ENCODE peak calls at places on chromosomes 5 and 9, in nine cellular contexts. One of them, this sample, is unnamed.
A peak's percentile ranks its signal among the peaks of the same experiment; 100 is the strongest.

GRCh38 chr9:95785209-95785608 is 90.3 kb upstream of the ERCC6L2 start:
- DNase-seq in CD4-positive, alpha-beta memory T cell: no peak
- DNase-seq in tibial nerve: no peak
- DNase-seq in stimulated activated CD4-positive, alpha-beta T cell treated with anti-CD3 and anti-CD28 coated beads, Interleukin-2, amount 100 ng/mL, for 48 hours: no peak
- DNase-seq in HCEC 1CT: no peak
- DNase-seq in MCF 10A: no peak
- DNase-seq in hypothalamus: no peak
- DNase-seq in aorta: no peak
- DNase-seq in HTR-8/SVneo: no peak
- DNase-seq in this sample: no peak

GRCh38 chr9:893843-894420 is 52.4 kb downstream of the DMRT1 start:
- DNase-seq in CD4-positive, alpha-beta memory T cell: peak; percentile 59
- DNase-seq in tibial nerve: peak; percentile 64
- DNase-seq in stimulated activated CD4-positive, alpha-beta T cell treated with anti-CD3 and anti-CD28 coated beads, Interleukin-2, amount 100 ng/mL, for 48 hours: peak; percentile 49
- DNase-seq in HCEC 1CT: peak; percentile 64
- DNase-seq in MCF 10A: peak; percentile 77
- DNase-seq in hypothalamus: no peak
- DNase-seq in aorta: peak; percentile 52
- DNase-seq in HTR-8/SVneo: peak; percentile 60
- DNase-seq in this sample: peak; percentile 82

GRCh38 chr9:129143461-129143927 is 32.3 kb downstream of the PTPA start:
- DNase-seq in CD4-positive, alpha-beta memory T cell: no peak
- DNase-seq in tibial nerve: no peak
- DNase-seq in stimulated activated CD4-positive, alpha-beta T cell treated with anti-CD3 and anti-CD28 coated beads, Interleukin-2, amount 100 ng/mL, for 48 hours: no peak
- DNase-seq in HCEC 1CT: peak; percentile 27
- DNase-seq in MCF 10A: peak; percentile 8
- DNase-seq in hypothalamus: no peak
- DNase-seq in aorta: peak; percentile 78
- DNase-seq in HTR-8/SVneo: no peak
- DNase-seq in this sample: peak; percentile 37

GRCh38 chr5:543755-544674 is 19.8 kb upstream of the SLC9A3 start:
- DNase-seq in CD4-positive, alpha-beta memory T cell: peak; percentile 41
- DNase-seq in tibial nerve: peak; percentile 27
- DNase-seq in stimulated activated CD4-positive, alpha-beta T cell treated with anti-CD3 and anti-CD28 coated beads, Interleukin-2, amount 100 ng/mL, for 48 hours: peak; percentile 22
- DNase-seq in HCEC 1CT: no peak
- DNase-seq in MCF 10A: no peak
- DNase-seq in hypothalamus: no peak
- DNase-seq in aorta: peak; percentile 81
- DNase-seq in HTR-8/SVneo: no peak
- DNase-seq in this sample: peak; percentile 85

GRCh38 chr5:3009605-3010004 is 258.1 kb upstream of the IRX2 start:
- DNase-seq in CD4-positive, alpha-beta memory T cell: no peak
- DNase-seq in tibial nerve: no peak
- DNase-seq in stimulated activated CD4-positive, alpha-beta T cell treated with anti-CD3 and anti-CD28 coated beads, Interleukin-2, amount 100 ng/mL, for 48 hours: no peak
- DNase-seq in HCEC 1CT: no peak
- DNase-seq in MCF 10A: no peak
- DNase-seq in hypothalamus: no peak
- DNase-seq in aorta: no peak
- DNase-seq in HTR-8/SVneo: no peak
- DNase-seq in this sample: no peak

GRCh38 chr9:32928912-32929311 is 72.5 kb downstream of the APTX start:
- DNase-seq in CD4-positive, alpha-beta memory T cell: no peak
- DNase-seq in tibial nerve: no peak
- DNase-seq in stimulated activated CD4-positive, alpha-beta T cell treated with anti-CD3 and anti-CD28 coated beads, Interleukin-2, amount 100 ng/mL, for 48 hours: no peak
- DNase-seq in HCEC 1CT: no peak
- DNase-seq in MCF 10A: peak; percentile 5
- DNase-seq in hypothalamus: no peak
- DNase-seq in aorta: no peak
- DNase-seq in HTR-8/SVneo: no peak
- DNase-seq in this sample: no peak

GRCh38 chr5:138655530-138656245 is 80.5 kb upstream of the HSPA9 start:
- DNase-seq in CD4-positive, alpha-beta memory T cell: no peak
- DNase-seq in tibial nerve: peak; percentile 28
- DNase-seq in stimulated activated CD4-positive, alpha-beta T cell treated with anti-CD3 and anti-CD28 coated beads, Interleukin-2, amount 100 ng/mL, for 48 hours: no peak
- DNase-seq in HCEC 1CT: no peak
- DNase-seq in MCF 10A: peak; percentile 63
- DNase-seq in hypothalamus: peak; percentile 74
- DNase-seq in aorta: no peak
- DNase-seq in HTR-8/SVneo: no peak
- DNase-seq in this sample: peak; percentile 78

GRCh38 chr5:142915840-142916424 is 145.8 kb downstream of the ARHGAP26 start:
- DNase-seq in CD4-positive, alpha-beta memory T cell: no peak
- DNase-seq in tibial nerve: no peak
- DNase-seq in stimulated activated CD4-positive, alpha-beta T cell treated with anti-CD3 and anti-CD28 coated beads, Interleukin-2, amount 100 ng/mL, for 48 hours: no peak
- DNase-seq in HCEC 1CT: peak; percentile 31
- DNase-seq in MCF 10A: peak; percentile 78
- DNase-seq in hypothalamus: no peak
- DNase-seq in aorta: no peak
- DNase-seq in HTR-8/SVneo: peak; percentile 35
- DNase-seq in this sample: peak; percentile 73

GRCh38 chr5:142385194-142385593 is 60.4 kb upstream of the SPRY4 start:
- DNase-seq in CD4-positive, alpha-beta memory T cell: no peak
- DNase-seq in tibial nerve: no peak
- DNase-seq in stimulated activated CD4-positive, alpha-beta T cell treated with anti-CD3 and anti-CD28 coated beads, Interleukin-2, amount 100 ng/mL, for 48 hours: no peak
- DNase-seq in HCEC 1CT: no peak
- DNase-seq in MCF 10A: no peak
- DNase-seq in hypothalamus: no peak
- DNase-seq in aorta: no peak
- DNase-seq in HTR-8/SVneo: no peak
- DNase-seq in this sample: no peak

GRCh38 chr5:56856779-56857178 is 41.4 kb downstream of the MAP3K1 start:
- DNase-seq in CD4-positive, alpha-beta memory T cell: no peak
- DNase-seq in tibial nerve: no peak
- DNase-seq in stimulated activated CD4-positive, alpha-beta T cell treated with anti-CD3 and anti-CD28 coated beads, Interleukin-2, amount 100 ng/mL, for 48 hours: no peak
- DNase-seq in HCEC 1CT: no peak
- DNase-seq in MCF 10A: no peak
- DNase-seq in hypothalamus: no peak
- DNase-seq in aorta: no peak
- DNase-seq in HTR-8/SVneo: no peak
- DNase-seq in this sample: no peak

GRCh38 chr5:179879003-179879689 is 20.5 kb upstream of the MRNIP start:
- DNase-seq in CD4-positive, alpha-beta memory T cell: no peak
- DNase-seq in tibial nerve: no peak
- DNase-seq in stimulated activated CD4-positive, alpha-beta T cell treated with anti-CD3 and anti-CD28 coated beads, Interleukin-2, amount 100 ng/mL, for 48 hours: no peak
- DNase-seq in HCEC 1CT: no peak
- DNase-seq in MCF 10A: no peak
- DNase-seq in hypothalamus: no peak
- DNase-seq in aorta: no peak
- DNase-seq in HTR-8/SVneo: no peak
- DNase-seq in this sample: no peak

GRCh38 chr5:37665889-37666288 is 174.0 kb downstream of the GDNF start:
- DNase-seq in CD4-positive, alpha-beta memory T cell: no peak
- DNase-seq in tibial nerve: no peak
- DNase-seq in stimulated activated CD4-positive, alpha-beta T cell treated with anti-CD3 and anti-CD28 coated beads, Interleukin-2, amount 100 ng/mL, for 48 hours: no peak
- DNase-seq in HCEC 1CT: no peak
- DNase-seq in MCF 10A: no peak
- DNase-seq in hypothalamus: no peak
- DNase-seq in aorta: no peak
- DNase-seq in HTR-8/SVneo: no peak
- DNase-seq in this sample: peak; percentile 95

GRCh38 chr5:135233477-135233876 is 165.6 kb downstream of the MACROH2A1 start:
- DNase-seq in CD4-positive, alpha-beta memory T cell: no peak
- DNase-seq in tibial nerve: no peak
- DNase-seq in stimulated activated CD4-positive, alpha-beta T cell treated with anti-CD3 and anti-CD28 coated beads, Interleukin-2, amount 100 ng/mL, for 48 hours: no peak
- DNase-seq in HCEC 1CT: no peak
- DNase-seq in MCF 10A: no peak
- DNase-seq in hypothalamus: no peak
- DNase-seq in aorta: no peak
- DNase-seq in HTR-8/SVneo: no peak
- DNase-seq in this sample: no peak

GRCh38 chr9:121645003-121645402 is 6.4 kb upstream of the DAB2IP start:
- DNase-seq in CD4-positive, alpha-beta memory T cell: no peak
- DNase-seq in tibial nerve: no peak
- DNase-seq in stimulated activated CD4-positive, alpha-beta T cell treated with anti-CD3 and anti-CD28 coated beads, Interleukin-2, amount 100 ng/mL, for 48 hours: no peak
- DNase-seq in HCEC 1CT: no peak
- DNase-seq in MCF 10A: no peak
- DNase-seq in hypothalamus: no peak
- DNase-seq in aorta: no peak
- DNase-seq in HTR-8/SVneo: no peak
- DNase-seq in this sample: no peak

GRCh38 chr5:56410696-56411095 is 177.6 kb upstream of the ANKRD55 start:
- DNase-seq in CD4-positive, alpha-beta memory T cell: no peak
- DNase-seq in tibial nerve: no peak
- DNase-seq in stimulated activated CD4-positive, alpha-beta T cell treated with anti-CD3 and anti-CD28 coated beads, Interleukin-2, amount 100 ng/mL, for 48 hours: no peak
- DNase-seq in HCEC 1CT: no peak
- DNase-seq in MCF 10A: no peak
- DNase-seq in hypothalamus: no peak
- DNase-seq in aorta: no peak
- DNase-seq in HTR-8/SVneo: no peak
- DNase-seq in this sample: no peak

GRCh38 chr5:138569759-138570158 is 5.4 kb downstream of the HSPA9 start:
- DNase-seq in CD4-positive, alpha-beta memory T cell: no peak
- DNase-seq in tibial nerve: no peak
- DNase-seq in stimulated activated CD4-positive, alpha-beta T cell treated with anti-CD3 and anti-CD28 coated beads, Interleukin-2, amount 100 ng/mL, for 48 hours: no peak
- DNase-seq in HCEC 1CT: no peak
- DNase-seq in MCF 10A: no peak
- DNase-seq in hypothalamus: no peak
- DNase-seq in aorta: no peak
- DNase-seq in HTR-8/SVneo: no peak
- DNase-seq in this sample: no peak

GRCh38 chr5:29758986-29759421 is 1434.5 kb upstream of the CDH6 start:
- DNase-seq in CD4-positive, alpha-beta memory T cell: no peak
- DNase-seq in tibial nerve: no peak
- DNase-seq in stimulated activated CD4-positive, alpha-beta T cell treated with anti-CD3 and anti-CD28 coated beads, Interleukin-2, amount 100 ng/mL, for 48 hours: no peak
- DNase-seq in HCEC 1CT: no peak
- DNase-seq in MCF 10A: no peak
- DNase-seq in hypothalamus: no peak
- DNase-seq in aorta: no peak
- DNase-seq in HTR-8/SVneo: no peak
- DNase-seq in this sample: no peak

GRCh38 chr5:177023247-177023703 is 779 bp downstream of the ZNF346 start:
- DNase-seq in CD4-positive, alpha-beta memory T cell: peak; percentile 18
- DNase-seq in tibial nerve: no peak
- DNase-seq in stimulated activated CD4-positive, alpha-beta T cell treated with anti-CD3 and anti-CD28 coated beads, Interleukin-2, amount 100 ng/mL, for 48 hours: no peak
- DNase-seq in HCEC 1CT: no peak
- DNase-seq in MCF 10A: no peak
- DNase-seq in hypothalamus: no peak
- DNase-seq in aorta: no peak
- DNase-seq in HTR-8/SVneo: no peak
- DNase-seq in this sample: no peak

GRCh38 chr5:65205016-65205415 is 276.7 kb downstream of the ADAMTS6 start:
- DNase-seq in CD4-positive, alpha-beta memory T cell: no peak
- DNase-seq in tibial nerve: no peak
- DNase-seq in stimulated activated CD4-positive, alpha-beta T cell treated with anti-CD3 and anti-CD28 coated beads, Interleukin-2, amount 100 ng/mL, for 48 hours: no peak
- DNase-seq in HCEC 1CT: peak; percentile 56
- DNase-seq in MCF 10A: no peak
- DNase-seq in hypothalamus: no peak
- DNase-seq in aorta: no peak
- DNase-seq in HTR-8/SVneo: no peak
- DNase-seq in this sample: no peak

GRCh38 chr9:89218040-89218928 is 39.7 kb upstream of the SHC3 start:
- DNase-seq in CD4-positive, alpha-beta memory T cell: no peak
- DNase-seq in tibial nerve: no peak
- DNase-seq in stimulated activated CD4-positive, alpha-beta T cell treated with anti-CD3 and anti-CD28 coated beads, Interleukin-2, amount 100 ng/mL, for 48 hours: no peak
- DNase-seq in HCEC 1CT: no peak
- DNase-seq in MCF 10A: no peak
- DNase-seq in hypothalamus: no peak
- DNase-seq in aorta: no peak
- DNase-seq in HTR-8/SVneo: no peak
- DNase-seq in this sample: no peak

GRCh38 chr9:33162721-33163311 is 4.3 kb downstream of the B4GALT1 start:
- DNase-seq in CD4-positive, alpha-beta memory T cell: no peak
- DNase-seq in tibial nerve: peak; percentile 80
- DNase-seq in stimulated activated CD4-positive, alpha-beta T cell treated with anti-CD3 and anti-CD28 coated beads, Interleukin-2, amount 100 ng/mL, for 48 hours: no peak
- DNase-seq in HCEC 1CT: peak; percentile 67
- DNase-seq in MCF 10A: peak; percentile 99
- DNase-seq in hypothalamus: no peak
- DNase-seq in aorta: no peak
- DNase-seq in HTR-8/SVneo: no peak
- DNase-seq in this sample: no peak

GRCh38 chr5:52776116-52776515 is 11.6 kb upstream of the ITGA1 start:
- DNase-seq in CD4-positive, alpha-beta memory T cell: peak; percentile 51
- DNase-seq in tibial nerve: no peak
- DNase-seq in stimulated activated CD4-positive, alpha-beta T cell treated with anti-CD3 and anti-CD28 coated beads, Interleukin-2, amount 100 ng/mL, for 48 hours: no peak
- DNase-seq in HCEC 1CT: no peak
- DNase-seq in MCF 10A: no peak
- DNase-seq in hypothalamus: no peak
- DNase-seq in aorta: no peak
- DNase-seq in HTR-8/SVneo: no peak
- DNase-seq in this sample: no peak

GRCh38 chr5:1474183-1474839 is 29.1 kb upstream of the SLC6A3 start:
- DNase-seq in CD4-positive, alpha-beta memory T cell: no peak
- DNase-seq in tibial nerve: no peak
- DNase-seq in stimulated activated CD4-positive, alpha-beta T cell treated with anti-CD3 and anti-CD28 coated beads, Interleukin-2, amount 100 ng/mL, for 48 hours: no peak
- DNase-seq in HCEC 1CT: no peak
- DNase-seq in MCF 10A: no peak
- DNase-seq in hypothalamus: no peak
- DNase-seq in aorta: no peak
- DNase-seq in HTR-8/SVneo: no peak
- DNase-seq in this sample: no peak

GRCh38 chr9:128683340-128684064 is 5.5 kb upstream of the SET start:
- DNase-seq in CD4-positive, alpha-beta memory T cell: peak; percentile 9
- DNase-seq in tibial nerve: peak; percentile 32
- DNase-seq in stimulated activated CD4-positive, alpha-beta T cell treated with anti-CD3 and anti-CD28 coated beads, Interleukin-2, amount 100 ng/mL, for 48 hours: peak; percentile 16
- DNase-seq in HCEC 1CT: peak; percentile 57
- DNase-seq in MCF 10A: peak; percentile 93
- DNase-seq in hypothalamus: no peak
- DNase-seq in aorta: peak; percentile 81
- DNase-seq in HTR-8/SVneo: no peak
- DNase-seq in this sample: peak; percentile 68